ENCODE peak calls at places on chromosomes 16 and 17, in seven cellular contexts. V is stimulated activated CD8-positive, alpha-beta memory T cell treated with anti-CD3 and anti-CD28 coated beads, Interleukin-4, amount 100 ng/mL, for 24 hours; X is stimulated activated CD4-positive, alpha-beta T cell treated with anti-CD3 and anti-CD28 coated beads, Interleukin-4, amount 100 ng/mL, for 4 hours; B is HS-5; A is mesenchymal stem cell; K is cardiac septum; S is GM18507. L is an unnamed sample.

GRCh38 chr16:27911486-27911885 is 152.0 kb downstream of the GSG1L start:
- DNase-seq in V (no peak), X (no peak), B (no peak), A (no peak), K (no peak), S (no peak), L (no peak)

GRCh38 chr16:83968891-83969672 is 1.0 kb downstream of the NECAB2 start:
- DNase-seq in V (no peak), X (no peak), B (no peak), A (no peak), K (no peak), S (no peak), L (no peak)

GRCh38 chr16:89183463-89183862 is 11.9 kb downstream of the CDH15 start:
- DNase-seq in V (no peak), X (no peak), B (no peak), A (no peak), K (no peak), S (no peak), L (no peak)

GRCh38 chr16:54407596-54407995 is 121.0 kb upstream of the IRX3 start:
- DNase-seq in V (no peak), X (no peak), B (peak; percentile 48), A (no peak), K (no peak), S (no peak), L (no peak)

GRCh38 chr17:67824735-67825626 is at the start of gene BPTF:
- DNase-seq in V (peak; percentile 85), X (peak; percentile 89), B (peak; percentile 50), A (peak; percentile 90), K (peak; percentile 97), S (peak; percentile 70), L (peak; percentile 89)

GRCh38 chr17:59101178-59101577 is 5.5 kb downstream of the TRIM37 start:
- DNase-seq in V (no peak), X (no peak), B (no peak), A (no peak), K (no peak), S (no peak), L (no peak)

GRCh38 chr16:24174977-24175376 is 81.2 kb upstream of the CACNG3 start:
- DNase-seq in V (no peak), X (no peak), B (no peak), A (no peak), K (no peak), S (no peak), L (no peak)

GRCh38 chr17:28908640-28909098 is 5.8 kb upstream of the DHRS13 start:
- DNase-seq in V (no peak), X (no peak), B (peak; percentile 49), A (peak; percentile 82), K (no peak), S (no peak), L (no peak)

L was measured in GM19239.